ENCODE peak calls at places on chromosomes 13 and 19, in six cellular contexts. One of them, this sample, is unnamed.

GRCh38 chr13:113546571-113547247 is 37.8 kb upstream of the TFDP1 start:
- DNase-seq in left ventricle myocardium superior: peak; percentile 78
- DNase-seq in progenitor cell of endocrine pancreas: no peak
- DNase-seq in HTR-8/SVneo: no peak
- DNase-seq in nucleus accumbens: no peak
- DNase-seq in activated T-cell treated with anti-CD3 and anti-CD28 coated beads for 1 hour: no peak
- DNase-seq in this sample: peak; percentile 78

GRCh38 chr13:45219938-45220375 is 19.1 kb upstream of the KCTD4 start:
- DNase-seq in left ventricle myocardium superior: no peak
- DNase-seq in progenitor cell of endocrine pancreas: no peak
- DNase-seq in nucleus accumbens: no peak
- DNase-seq in HTR-8/SVneo: peak; percentile 42
- DNase-seq in activated T-cell treated with anti-CD3 and anti-CD28 coated beads for 1 hour: no peak
- DNase-seq in this sample: no peak

GRCh38 chr19:19053508-19054314 is 10.1 kb upstream of the SLC25A42 start:
- DNase-seq in progenitor cell of endocrine pancreas: peak; percentile 60
- DNase-seq in HTR-8/SVneo: peak; percentile 60
- DNase-seq in nucleus accumbens: no peak
- DNase-seq in left ventricle myocardium superior: peak; percentile 82
- DNase-seq in activated T-cell treated with anti-CD3 and anti-CD28 coated beads for 1 hour: peak; percentile 65
- DNase-seq in this sample: no peak

GRCh38 chr19:5002143-5002542 is 33.2 kb downstream of the KDM4B start:
- DNase-seq in activated T-cell treated with anti-CD3 and anti-CD28 coated beads for 1 hour: no peak
- DNase-seq in progenitor cell of endocrine pancreas: no peak
- DNase-seq in nucleus accumbens: no peak
- DNase-seq in left ventricle myocardium superior: no peak
- DNase-seq in HTR-8/SVneo: no peak
- DNase-seq in this sample: no peak

GRCh38 chr13:54232700-54233099 is 1204.1 kb downstream of the OLFM4 start:
- DNase-seq in left ventricle myocardium superior: no peak
- DNase-seq in HTR-8/SVneo: no peak
- DNase-seq in activated T-cell treated with anti-CD3 and anti-CD28 coated beads for 1 hour: no peak
- DNase-seq in nucleus accumbens: no peak
- DNase-seq in progenitor cell of endocrine pancreas: no peak
- DNase-seq in this sample: no peak

GRCh38 chr13:80131204-80131603 is 209.7 kb downstream of the SPRY2 start:
- DNase-seq in nucleus accumbens: peak; percentile 66
- DNase-seq in progenitor cell of endocrine pancreas: peak; percentile 20
- DNase-seq in left ventricle myocardium superior: peak; percentile 87
- DNase-seq in activated T-cell treated with anti-CD3 and anti-CD28 coated beads for 1 hour: no peak
- DNase-seq in HTR-8/SVneo: peak; percentile 21
- DNase-seq in this sample: peak; percentile 66

GRCh38 chr13:80341771-80342271 is 895 bp upstream of the SPRY2 start:
- DNase-seq in nucleus accumbens: peak; percentile 67
- DNase-seq in activated T-cell treated with anti-CD3 and anti-CD28 coated beads for 1 hour: no peak
- DNase-seq in progenitor cell of endocrine pancreas: peak; percentile 37
- DNase-seq in left ventricle myocardium superior: peak; percentile 69
- DNase-seq in HTR-8/SVneo: no peak
- DNase-seq in this sample: peak; percentile 68

GRCh38 chr13:19957320-19958118 is 1.0 kb upstream of the ZMYM2 start:
- DNase-seq in HTR-8/SVneo: no peak
- DNase-seq in left ventricle myocardium superior: peak; percentile 79
- DNase-seq in progenitor cell of endocrine pancreas: peak; percentile 63
- DNase-seq in activated T-cell treated with anti-CD3 and anti-CD28 coated beads for 1 hour: peak; percentile 68
- DNase-seq in nucleus accumbens: peak; percentile 85
- DNase-seq in this sample: peak; percentile 89

GRCh38 chr13:110509971-110510786 is 51.3 kb downstream of the RAB20 start:
- DNase-seq in activated T-cell treated with anti-CD3 and anti-CD28 coated beads for 1 hour: no peak
- DNase-seq in nucleus accumbens: no peak
- DNase-seq in left ventricle myocardium superior: no peak
- DNase-seq in progenitor cell of endocrine pancreas: no peak
- DNase-seq in HTR-8/SVneo: no peak
- DNase-seq in this sample: no peak